ENCODE peak calls at places on chromosomes 12 and 14, in six cellular contexts. One of them, this sample, is unnamed.

GRCh38 chr14:49549446-49549845 is 36.7 kb downstream of the RPS29 start:
- DNase-seq in sciatic nerve: no peak
- DNase-seq in AG10803: no peak
- DNase-seq in AG04450: no peak
- DNase-seq in NCI-H524: peak
- DNase-seq in stimulated activated CD8-positive, alpha-beta memory T cell treated with anti-CD3 and anti-CD28 coated beads, Interleukin-12 subunit alpha, Interleukin-12 subunit beta, amount 100 ng/mL, for 1 hour: no peak
- DNase-seq in this sample: no peak

GRCh38 chr12:119258149-119258548 is 76.4 kb upstream of the CCDC60 start:
- DNase-seq in stimulated activated CD8-positive, alpha-beta memory T cell treated with anti-CD3 and anti-CD28 coated beads, Interleukin-12 subunit alpha, Interleukin-12 subunit beta, amount 100 ng/mL, for 1 hour: no peak
- DNase-seq in sciatic nerve: no peak
- DNase-seq in NCI-H524: peak
- DNase-seq in AG10803: no peak
- DNase-seq in AG04450: no peak
- DNase-seq in this sample: no peak

GRCh38 chr12:114982760-114983159 is 298.8 kb upstream of the TBX3 start:
- DNase-seq in sciatic nerve: no peak
- DNase-seq in AG10803: no peak
- DNase-seq in AG04450: no peak
- DNase-seq in stimulated activated CD8-positive, alpha-beta memory T cell treated with anti-CD3 and anti-CD28 coated beads, Interleukin-12 subunit alpha, Interleukin-12 subunit beta, amount 100 ng/mL, for 1 hour: no peak
- DNase-seq in NCI-H524: no peak
- DNase-seq in this sample: no peak

GRCh38 chr14:44914849-44915248 is 46.9 kb downstream of the KLHL28 start:
- DNase-seq in sciatic nerve: no peak
- DNase-seq in AG04450: no peak
- DNase-seq in AG10803: peak
- DNase-seq in stimulated activated CD8-positive, alpha-beta memory T cell treated with anti-CD3 and anti-CD28 coated beads, Interleukin-12 subunit alpha, Interleukin-12 subunit beta, amount 100 ng/mL, for 1 hour: no peak
- DNase-seq in NCI-H524: no peak
- DNase-seq in this sample: no peak

GRCh38 chr14:101197595-101198397 is 294.3 kb upstream of the RTL1 start:
- DNase-seq in sciatic nerve: peak
- DNase-seq in AG10803: no peak
- DNase-seq in NCI-H524: no peak
- DNase-seq in AG04450: no peak
- DNase-seq in stimulated activated CD8-positive, alpha-beta memory T cell treated with anti-CD3 and anti-CD28 coated beads, Interleukin-12 subunit alpha, Interleukin-12 subunit beta, amount 100 ng/mL, for 1 hour: no peak
- DNase-seq in this sample: no peak

GRCh38 chr14:76772300-76773187 is 11.3 kb downstream of the VASH1 start:
- DNase-seq in sciatic nerve: peak
- DNase-seq in NCI-H524: no peak
- DNase-seq in stimulated activated CD8-positive, alpha-beta memory T cell treated with anti-CD3 and anti-CD28 coated beads, Interleukin-12 subunit alpha, Interleukin-12 subunit beta, amount 100 ng/mL, for 1 hour: no peak
- DNase-seq in AG10803: no peak
- DNase-seq in AG04450: peak
- DNase-seq in this sample: no peak

GRCh38 chr14:57205953-57206352 is 62.8 kb downstream of the EXOC5 start:
- DNase-seq in stimulated activated CD8-positive, alpha-beta memory T cell treated with anti-CD3 and anti-CD28 coated beads, Interleukin-12 subunit alpha, Interleukin-12 subunit beta, amount 100 ng/mL, for 1 hour: no peak
- DNase-seq in AG04450: no peak
- DNase-seq in NCI-H524: no peak
- DNase-seq in sciatic nerve: no peak
- DNase-seq in AG10803: no peak
- DNase-seq in this sample: no peak

GRCh38 chr14:57725399-57726077 is 140.4 kb downstream of the SLC35F4 start:
- DNase-seq in NCI-H524: no peak
- DNase-seq in stimulated activated CD8-positive, alpha-beta memory T cell treated with anti-CD3 and anti-CD28 coated beads, Interleukin-12 subunit alpha, Interleukin-12 subunit beta, amount 100 ng/mL, for 1 hour: no peak
- DNase-seq in sciatic nerve: no peak
- DNase-seq in AG10803: peak
- DNase-seq in AG04450: no peak
- DNase-seq in this sample: peak

GRCh38 chr12:132174703-132175490 is 30.6 kb downstream of the NOC4L start:
- DNase-seq in NCI-H524: no peak
- DNase-seq in sciatic nerve: no peak
- DNase-seq in stimulated activated CD8-positive, alpha-beta memory T cell treated with anti-CD3 and anti-CD28 coated beads, Interleukin-12 subunit alpha, Interleukin-12 subunit beta, amount 100 ng/mL, for 1 hour: no peak
- DNase-seq in AG10803: no peak
- DNase-seq in AG04450: no peak
- DNase-seq in this sample: no peak